ENCODE peak calls at places on chromosomes 11 and 22, in five cellular contexts. P is pons, R is body of pancreas, Y is transverse colon, E is AG04450. Q is an unnamed sample.

GRCh38 chr11:124633355-124633754 is 10.7 kb downstream of the TBRG1 start:
- DNase-seq in P (no peak), R (no peak), Y (no peak), E (no peak), Q (no peak)

GRCh38 chr22:25172153-25172552 is 27.5 kb upstream of the CRYBB3 start:
- DNase-seq in P (no peak), R (peak; percentile 28), Y (peak; percentile 52), E (no peak), Q (no peak)

GRCh38 chr11:133908827-133909226 is 47.9 kb downstream of the IGSF9B start:
- DNase-seq in P (no peak), R (no peak), Y (no peak), E (no peak), Q (no peak)

GRCh38 chr22:16917144-16918003 is 90.6 kb downstream of the GAB4 start:
- DNase-seq in P (peak; percentile 79), R (peak; percentile 73), Y (peak; percentile 47), E (no peak), Q (peak; percentile 75)

GRCh38 chr22:36220457-36220921 is 18.8 kb downstream of the APOL2 start:
- DNase-seq in P (peak; percentile 42), R (no peak), Y (no peak), E (no peak), Q (no peak)

GRCh38 chr22:42993651-42994275 is 21.2 kb downstream of the PACSIN2 start:
- DNase-seq in P (no peak), R (no peak), Y (no peak), E (no peak), Q (no peak)

GRCh38 chr11:101880208-101880607 is 34.6 kb upstream of the CEP126 start:
- DNase-seq in P (no peak), R (peak; percentile 5), Y (no peak), E (no peak), Q (no peak)

GRCh38 chr11:76602431-76602861 is 68.1 kb downstream of the LRRC32 start:
- DNase-seq in P (no peak), R (no peak), Y (peak; percentile 82), E (no peak), Q (no peak)

GRCh38 chr11:34364102-34364501 is 6.3 kb upstream of the ABTB2 start:
- DNase-seq in P (no peak), R (no peak), Y (no peak), E (no peak), Q (no peak)

GRCh38 chr11:20068691-20069090 is 91.6 kb downstream of the DBX1 start:
- DNase-seq in P (peak; percentile 46), R (no peak), Y (no peak), E (no peak), Q (no peak)

GRCh38 chr11:26134481-26135355 is 197.2 kb upstream of the ANO3 start:
- DNase-seq in P (peak; percentile 54), R (no peak), Y (no peak), E (no peak), Q (no peak)

GRCh38 chr11:69863544-69864200 is 44.5 kb upstream of the FGF3 start:
- DNase-seq in P (no peak), R (no peak), Y (no peak), E (no peak), Q (no peak)

GRCh38 chr22:31199187-31199586 is 12.9 kb upstream of the LIMK2 start:
- DNase-seq in P (no peak), R (no peak), Y (no peak), E (no peak), Q (no peak)

GRCh38 chr11:86421976-86422770 is 47.5 kb downstream of the CCDC81 start:
- DNase-seq in P (no peak), R (no peak), Y (no peak), E (no peak), Q (no peak)

GRCh38 chr11:47924184-47924671 is 56.1 kb upstream of the PTPRJ start:
- DNase-seq in P (no peak), R (peak; percentile 94), Y (no peak), E (no peak), Q (no peak)

GRCh38 chr11:116427903-116428637 is 344.7 kb downstream of the BUD13 start:
- DNase-seq in P (peak; percentile 10), R (no peak), Y (no peak), E (no peak), Q (peak; percentile 87)

GRCh38 chr11:84714316-84714780 is 912.8 kb downstream of the DLG2 start:
- DNase-seq in P (peak; percentile 18), R (peak; percentile 83), Y (peak; percentile 65), E (no peak), Q (peak; percentile 66)

GRCh38 chr22:50546326-50547230 is 879 bp downstream of the KLHDC7B start:
- DNase-seq in P (no peak), R (no peak), Y (no peak), E (no peak), Q (no peak)

GRCh38 chr22:50531546-50532352 is 1.9 kb upstream of the TYMP start:
- DNase-seq in P (no peak), R (peak; percentile 81), Y (peak; percentile 84), E (no peak), Q (no peak)

GRCh38 chr11:35398881-35399280 is 20.5 kb downstream of the SLC1A2 start:
- DNase-seq in P (no peak), R (no peak), Y (no peak), E (no peak), Q (no peak)

GRCh38 chr22:43412808-43413785 is 1.3 kb downstream of the MPPED1 start:
- DNase-seq in P (peak; percentile 48), R (no peak), Y (no peak), E (no peak), Q (peak; percentile 37)

GRCh38 chr11:36558511-36559413 is 9.0 kb upstream of the RAG1 start:
- DNase-seq in P (no peak), R (no peak), Y (no peak), E (no peak), Q (no peak)

GRCh38 chr22:21940521-21940920 is 12.1 kb downstream of the PPM1F start:
- DNase-seq in P (no peak), R (no peak), Y (no peak), E (no peak), Q (no peak)

GRCh38 chr11:10899542-10899830 is 41.6 kb upstream of the ZBED5 start:
- DNase-seq in P (no peak), R (no peak), Y (peak; percentile 43), E (no peak), Q (no peak)

GRCh38 chr11:35454362-35454761 is 35.0 kb upstream of the SLC1A2 start:
- DNase-seq in P (no peak), R (no peak), Y (no peak), E (no peak), Q (no peak)

GRCh38 chr11:492416-493226 is 14.4 kb downstream of the RNH1 start:
- DNase-seq in P (no peak), R (no peak), Y (no peak), E (no peak), Q (no peak)

GRCh38 chr11:35632301-35632700 is 14.0 kb downstream of the FJX1 start:
- DNase-seq in P (no peak), R (no peak), Y (no peak), E (no peak), Q (no peak)

GRCh38 chr22:37739000-37739399 is 42.2 kb downstream of the TRIOBP start:
- DNase-seq in P (no peak), R (peak; percentile 53), Y (no peak), E (peak; percentile 86), Q (no peak)